ENCODE peak calls at places on chromosomes 7 and 10, in seven cellular contexts. E is IMR-90, I is neural crest cell, O is left lung, A is coronary artery, D is Calu3, Q is choroid plexus epithelial cell. M is an unnamed sample.

GRCh38 chr7:47785923-47786556 is 162.2 kb downstream of the PKD1L1 start:
- DNase-seq in D (no peak), Q (peak; percentile 26), A (no peak), O (no peak), I (no peak), E (no peak), M (no peak)

GRCh38 chr7:133947458-133948044 is 179.6 kb upstream of the LRGUK start:
- DNase-seq in I (no peak), O (no peak), A (no peak), E (no peak), Q (no peak), D (no peak), M (no peak)

GRCh38 chr10:498760-499435 is 190.6 kb downstream of the DIP2C start:
- DNase-seq in O (no peak), E (no peak), I (no peak), A (no peak), Q (no peak), D (no peak), M (no peak)

GRCh38 chr10:28676297-28676967 is 889 bp upstream of the BAMBI start:
- DNase-seq in D (no peak), E (no peak), Q (peak; percentile 22), O (no peak), I (peak; percentile 25), A (no peak), M (no peak)

GRCh38 chr10:126597206-126597605 is 73.3 kb downstream of the C10orf90 start:
- DNase-seq in A (no peak), I (no peak), D (no peak), O (no peak), E (no peak), Q (no peak), M (no peak)

GRCh38 chr10:89745903-89746302 is 44.5 kb downstream of the KIF20B start:
- DNase-seq in A (no peak), D (no peak), E (no peak), I (no peak), Q (no peak), O (no peak), M (no peak)

GRCh38 chr10:83667594-83667993 is 471.7 kb upstream of the GHITM start:
- DNase-seq in I (no peak), E (no peak), O (no peak), D (no peak), Q (no peak), A (no peak), M (no peak)

GRCh38 chr10:126235979-126236851 is 152.1 kb downstream of the ADAM12 start:
- DNase-seq in Q (no peak), A (no peak), E (no peak), I (no peak), D (no peak), O (no peak), M (no peak)

GRCh38 chr7:27774717-27775328 is 34.9 kb downstream of the TAX1BP1 start:
- DNase-seq in E (peak; percentile 58), I (no peak), D (peak; percentile 26), O (no peak), Q (peak; percentile 70), A (no peak), M (no peak)

DNA sequence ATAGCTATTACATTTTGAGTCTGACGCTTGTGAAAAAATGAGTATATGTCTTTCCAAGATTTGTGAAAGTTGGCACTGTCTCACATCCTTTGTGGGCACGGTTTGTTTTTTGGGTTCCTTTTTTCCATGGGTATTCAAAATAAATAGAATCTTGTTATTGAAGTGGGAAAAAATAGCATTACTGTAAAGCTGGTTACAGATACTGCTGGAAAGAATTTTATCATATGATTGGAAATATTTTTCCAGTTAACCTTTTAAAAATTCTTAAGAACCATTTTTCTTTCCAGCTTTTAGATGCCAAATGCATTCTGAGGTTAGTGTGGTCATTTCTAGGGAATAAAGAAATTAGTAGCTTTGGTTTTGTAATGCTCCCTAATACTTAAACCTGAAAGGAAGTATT is 11.4 kb downstream of the NET1 start:
- DNase-seq in D (no peak), E (no peak), Q (no peak), O (no peak), A (no peak), I (no peak), M (no peak)
- TF ChIP-seq CTCF in D (no peak), E (no peak), Q (no peak), O (no peak), A (no peak), I (no peak), M (no peak)

GRCh38 chr7:116576350-116577319 is 51.8 kb downstream of the CAV1 start:
- DNase-seq in A (no peak), O (no peak), Q (peak; percentile 74), E (peak; percentile 98), I (no peak), D (peak; percentile 52), M (no peak)
- TF ChIP-seq CTCF in A (no peak), O (no peak), Q (no peak), E (no peak), I (no peak), D (no peak), M (no peak)

GRCh38 chr7:44200699-44201461 is at the start of gene YKT6:
- DNase-seq in O (peak; percentile 96), D (peak; percentile 98), E (peak; percentile 93), Q (peak; percentile 96), A (peak; percentile 93), I (peak; percentile 75), M (peak; percentile 94)
- TF ChIP-seq CTCF in O (peak; percentile 78), D (peak; percentile 73), E (peak; percentile 61), Q (peak; percentile 46), A (peak; percentile 33), I (peak; percentile 69), M (peak; percentile 44)

DNA sequence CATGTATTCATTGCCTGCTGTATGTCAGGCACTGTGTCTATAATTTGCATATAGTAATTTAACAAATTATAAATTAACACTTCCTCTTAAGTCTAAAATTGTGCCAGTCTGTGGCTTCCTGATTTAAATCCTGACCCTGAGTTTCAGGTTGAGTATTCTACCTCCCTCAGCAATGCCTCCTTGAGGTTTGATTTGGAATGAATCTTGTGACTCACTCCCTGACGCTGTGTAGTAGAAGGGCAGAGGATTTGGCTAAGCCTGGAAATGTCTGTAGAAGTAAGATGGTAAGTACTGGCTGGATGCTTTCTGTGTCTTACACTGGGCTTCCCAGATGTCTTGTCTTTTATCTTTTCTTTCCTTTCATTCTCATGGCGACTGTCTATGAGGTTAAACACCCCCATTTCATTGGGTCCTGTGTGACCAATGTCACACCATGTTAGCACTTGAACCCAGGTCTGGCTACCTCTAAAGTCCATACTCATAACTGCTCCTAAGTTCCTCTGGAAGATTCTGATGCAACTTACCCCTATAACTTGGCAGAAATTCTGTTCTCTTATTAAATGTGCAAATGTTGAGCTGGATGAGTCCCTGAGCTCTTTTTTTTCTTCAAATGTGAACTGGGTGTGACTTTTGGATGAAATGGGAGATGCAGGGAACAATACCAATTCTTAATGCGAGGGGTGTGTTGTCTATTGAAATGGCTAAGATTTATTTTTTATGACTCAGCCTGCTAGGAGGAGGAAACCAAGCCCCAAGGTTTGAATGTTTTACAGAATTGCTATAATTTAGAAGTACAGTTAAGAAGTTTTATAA is 48.5 kb downstream of the PLCE1 start:
- DNase-seq in E (peak; percentile 79), Q (peak; percentile 71), I (no peak), D (peak; percentile 25), A (no peak), O (no peak), M (no peak)
- TF ChIP-seq CTCF in E (peak; percentile 35), Q (peak; percentile 32), I (no peak), D (no peak), A (no peak), O (no peak), M (no peak)

GRCh38 chr7:16660702-16661464 is 14.9 kb downstream of the BZW2 start:
- DNase-seq in I (no peak), Q (peak; percentile 45), D (no peak), A (no peak), E (peak; percentile 86), O (no peak), M (no peak)

GRCh38 chr7:16655394-16655793 is 9.4 kb downstream of the BZW2 start:
- DNase-seq in O (no peak), Q (no peak), D (no peak), E (no peak), A (no peak), I (no peak), M (no peak)

GRCh38 chr7:16652888-16653287 is 6.9 kb downstream of the BZW2 start:
- DNase-seq in D (peak; percentile 90), Q (no peak), I (no peak), O (peak; percentile 60), E (no peak), A (no peak), M (no peak)

GRCh38 chr7:16661924-16662323 is 15.9 kb downstream of the BZW2 start:
- DNase-seq in Q (no peak), O (no peak), E (no peak), I (no peak), D (no peak), A (no peak), M (no peak)

GRCh38 chr7:16657656-16658279 is 11.8 kb downstream of the BZW2 start:
- DNase-seq in A (no peak), E (peak; percentile 94), I (no peak), Q (peak; percentile 87), D (peak; percentile 60), O (no peak), M (no peak)
- TF ChIP-seq CTCF in A (no peak), E (peak; percentile 42), I (peak; percentile 37), Q (peak; percentile 37), D (no peak), O (no peak), M (no peak)

DNA sequence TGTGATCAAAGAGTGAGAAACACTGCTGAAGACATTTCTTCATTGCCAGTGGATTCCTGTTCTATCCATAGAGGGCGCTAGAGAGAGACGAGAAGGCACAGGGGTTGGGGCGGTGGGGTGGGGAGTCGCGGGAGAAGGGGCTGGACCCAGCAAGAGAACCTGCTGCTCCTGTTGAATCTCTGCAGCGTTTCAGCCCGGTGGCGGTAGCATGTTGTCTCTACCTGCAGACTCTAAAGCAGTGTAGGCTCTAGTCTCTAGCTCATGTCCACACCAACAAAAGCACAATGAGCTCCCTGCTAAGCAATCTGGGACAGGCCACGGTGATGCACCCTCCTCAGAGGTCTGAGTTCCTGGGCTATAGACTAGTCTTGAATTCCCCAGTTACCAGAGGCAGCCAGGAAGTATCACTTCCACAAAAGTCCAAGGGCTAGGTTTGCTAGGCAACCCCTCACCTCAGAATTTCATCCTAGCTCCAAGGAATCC is 167.7 kb downstream of the DGKB start:
- DNase-seq in I (peak; percentile 1), Q (peak; percentile 14), D (no peak), E (no peak), O (no peak), A (no peak), M (no peak)
- TF ChIP-seq CTCF in I (peak; percentile 59), Q (peak; percentile 51), D (no peak), E (no peak), O (no peak), A (no peak), M (no peak)

GRCh38 chr7:42012786-42013360 is 224.1 kb downstream of the GLI3 start:
- DNase-seq in E (no peak), D (no peak), O (no peak), Q (no peak), I (no peak), A (no peak), M (no peak)
- TF ChIP-seq CTCF in E (no peak), D (no peak), O (no peak), Q (no peak), I (no peak), A (no peak), M (no peak)

GRCh38 chr7:6576024-6576866 is 1.0 kb upstream of the ZDHHC4 start:
- DNase-seq in O (no peak), Q (no peak), A (no peak), I (no peak), D (peak; percentile 22), E (no peak), M (no peak)
- TF ChIP-seq CTCF in O (no peak), Q (no peak), A (no peak), I (no peak), D (no peak), E (no peak), M (no peak)

GRCh38 chr10:34826221-34826620 is 11.1 kb upstream of the PARD3 start:
- DNase-seq in A (no peak), O (no peak), I (no peak), Q (no peak), E (no peak), D (no peak), M (no peak)
- TF ChIP-seq CTCF in A (no peak), O (no peak), I (no peak), Q (peak; percentile 9), E (no peak), D (no peak), M (no peak)

M was measured in right lobe of liver.